ENCODE peak calls at places on chromosomes 16 and 17, in four cellular contexts. T is body of pancreas, H is right cardiac atrium, K is neural progenitor cell. S is an unnamed sample.

GRCh38 chr16:31461921-31462804 is 2.9 kb downstream of the ARMC5 start:
- DNase-seq in T (no peak), H (no peak), K (no peak), S (no peak)

GRCh38 chr16:6690741-6691140 is 641.9 kb upstream of the RBFOX1 start:
- DNase-seq in T (no peak), H (no peak), K (no peak), S (no peak)

GRCh38 chr16:80974649-80975376 is 31.9 kb downstream of the CMC2 start:
- DNase-seq in T (no peak), H (no peak), K (peak; percentile 18), S (peak; percentile 24)

GRCh38 chr16:78065344-78065743 is 34.1 kb upstream of the WWOX start:
- DNase-seq in T (no peak), H (no peak), K (no peak), S (no peak)

GRCh38 chr16:25210758-25211157 is 6.0 kb upstream of the AQP8 start:
- DNase-seq in T (no peak), H (no peak), K (no peak), S (no peak)

GRCh38 chr16:533391-534088 is 6.0 kb downstream of the CAPN15 start:
- DNase-seq in T (peak; percentile 86), H (no peak), K (peak; percentile 65), S (no peak)

GRCh38 chr17:6894206-6894528 is 62.6 kb upstream of the TEKT1 start:
- DNase-seq in T (no peak), H (no peak), K (peak; percentile 68), S (peak; percentile 4)

GRCh38 chr17:63697341-63698286 is 2.3 kb downstream of the LIMD2 start:
- DNase-seq in T (peak; percentile 76), H (peak; percentile 51), K (peak; percentile 28), S (peak; percentile 91)

GRCh38 chr17:80095038-80095843 is 6.1 kb upstream of the GAA start:
- DNase-seq in T (no peak), H (no peak), K (no peak), S (no peak)

GRCh38 chr16:83330251-83330650 is 477.5 kb upstream of the HSBP1 start:
- DNase-seq in T (no peak), H (no peak), K (no peak), S (no peak)

GRCh38 chr17:46817151-46817900 is 1.2 kb downstream of the WNT3 start:
- DNase-seq in T (no peak), H (no peak), K (peak; percentile 39), S (no peak)

GRCh38 chr17:46818929-46819859 is 702 bp upstream of the WNT3 start:
- DNase-seq in T (no peak), H (no peak), K (peak; percentile 84), S (no peak)

GRCh38 chr17:46819906-46820351 is 1.4 kb upstream of the WNT3 start:
- DNase-seq in T (no peak), H (no peak), K (peak; percentile 56), S (no peak)

GRCh38 chr17:46817901-46818209 is 637 bp downstream of the WNT3 start:
- DNase-seq in T (no peak), H (no peak), K (no peak), S (no peak)

GRCh38 chr17:46818319-46818928 is at the start of gene WNT3:
- DNase-seq in T (no peak), H (no peak), K (peak; percentile 82), S (peak; percentile 63)
- H3K4me1 ChIP-seq in T (peaks cover 13% of the 10 kb centered on the region), H (no peaks in the 10 kb centered on the region), K (peaks cover 33% of the 10 kb centered on the region), S (peaks cover 24% of the 10 kb centered on the region)

DNA sequence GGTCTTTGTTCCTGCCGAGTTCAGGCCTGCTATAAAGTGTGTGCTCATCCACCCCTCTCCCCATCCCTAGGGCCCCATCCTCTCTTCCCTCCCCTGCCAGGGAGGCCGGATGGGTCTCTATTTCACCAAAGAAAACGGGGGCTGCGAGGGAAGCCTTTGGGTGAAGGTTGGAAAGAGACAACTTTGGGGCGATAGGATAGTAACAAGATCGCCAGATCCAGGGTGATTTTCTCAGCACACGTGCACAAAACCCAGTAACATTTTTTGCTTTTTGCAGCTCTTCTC is 7.0 kb downstream of the CCR7 start:
- DNase-seq in T (no peak), H (no peak), K (no peak), S (no peak)
- H3K4me1 ChIP-seq in T (peaks cover 14% of the 10 kb centered on the region), H (peaks cover 33% of the 10 kb centered on the region), K (peaks cover 16% of the 10 kb centered on the region), S (peaks cover 46% of the 10 kb centered on the region)

DNA sequence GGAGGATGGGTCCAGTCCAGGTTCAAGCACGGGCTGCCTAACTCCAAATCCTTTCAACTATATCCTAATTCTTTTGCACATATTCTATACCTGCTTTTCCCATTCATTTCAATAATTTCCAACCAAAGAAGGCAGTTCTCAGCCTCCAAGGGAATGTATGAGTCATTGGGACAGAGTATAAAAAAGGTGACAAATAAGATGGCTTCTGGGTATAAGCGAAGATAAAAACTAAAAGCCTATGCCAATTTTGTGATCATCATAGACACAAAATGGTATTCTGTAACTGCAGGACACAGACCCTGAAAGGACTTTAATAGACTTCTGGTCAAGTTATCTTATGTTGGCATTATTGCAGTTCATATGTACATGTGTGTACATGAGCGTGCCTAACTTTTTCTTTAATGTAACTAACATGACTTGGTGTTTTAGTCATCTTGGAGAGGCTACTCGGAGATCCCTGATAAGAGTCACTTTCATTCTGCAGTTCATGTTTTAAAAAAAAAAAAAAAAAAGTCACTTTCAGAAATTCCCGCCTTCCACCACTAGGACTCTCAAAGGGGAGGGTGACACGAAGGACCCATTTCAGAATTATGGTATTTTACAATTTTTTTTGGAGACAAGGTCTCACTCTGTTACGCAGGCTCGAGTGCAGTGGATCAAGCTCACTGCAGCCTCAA is 17.3 kb downstream of the COG1 start:
- DNase-seq in T (no peak), H (no peak), K (no peak), S (no peak)
- H3K4me1 ChIP-seq in T (peaks cover 3% of the 10 kb centered on the region), H (no peaks in the 10 kb centered on the region), K (no peaks in the 10 kb centered on the region), S (no peaks in the 10 kb centered on the region)

GRCh38 chr16:21991621-21992020 is 9.3 kb downstream of the PDZD9 start:
- DNase-seq in T (no peak), H (no peak), K (no peak), S (no peak)

GRCh38 chr16:21994856-21995465 is 6.0 kb downstream of the PDZD9 start:
- DNase-seq in T (no peak), H (no peak), K (no peak), S (no peak)

GRCh38 chr16:21997693-21998480 is 3.0 kb downstream of the PDZD9 start:
- DNase-seq in T (no peak), H (no peak), K (no peak), S (no peak)

GRCh38 chr16:22001591-22001990 is 675 bp upstream of the PDZD9 start:
- DNase-seq in T (no peak), H (no peak), K (no peak), S (no peak)

GRCh38 chr16:21996923-21997692 is 3.8 kb downstream of the PDZD9 start:
- DNase-seq in T (no peak), H (no peak), K (no peak), S (no peak)
- H3K4me1 ChIP-seq in T (peaks cover 7% of the 10 kb centered on the region), H (peaks cover 3% of the 10 kb centered on the region), K (no peaks in the 10 kb centered on the region), S (peaks cover 6% of the 10 kb centered on the region)

GRCh38 chr17:48622857-48623256 is 3.3 kb downstream of the HOXB9 start:
- DNase-seq in T (no peak), H (no peak), K (no peak), S (no peak)
- H3K4me1 ChIP-seq in T (peaks cover 27% of the 10 kb centered on the region), H (peaks cover 3% of the 10 kb centered on the region), K (peaks cover 9% of the 10 kb centered on the region), S (no peaks in the 10 kb centered on the region)

GRCh38 chr17:47896672-47897490 is 845 bp downstream of the SP2 start:
- DNase-seq in T (no peak), H (no peak), K (no peak), S (peak; percentile 6)

GRCh38 chr17:47897561-47897960 is 1.5 kb downstream of the SP2 start:
- DNase-seq in T (no peak), H (no peak), K (no peak), S (no peak)

GRCh38 chr17:47899643-47900042 is 3.6 kb downstream of the SP2 start:
- DNase-seq in T (no peak), H (no peak), K (no peak), S (no peak)

GRCh38 chr17:47895856-47896671 is at the start of gene SP2:
- DNase-seq in T (peak; percentile 100), H (peak; percentile 98), K (peak; percentile 99), S (peak; percentile 100)

GRCh38 chr17:47898246-47898645 is 2.2 kb downstream of the SP2 start:
- DNase-seq in T (no peak), H (no peak), K (no peak), S (no peak)
- H3K4me1 ChIP-seq in T (peaks cover 17% of the 10 kb centered on the region), H (peaks cover 17% of the 10 kb centered on the region), K (peaks cover 24% of the 10 kb centered on the region), S (peaks cover 29% of the 10 kb centered on the region)

GRCh38 chr17:3768341-3768740 is 32.6 kb downstream of the ITGAE start:
- DNase-seq in T (no peak), H (no peak), K (no peak), S (no peak)

GRCh38 chr17:3766783-3767182 is 34.2 kb downstream of the ITGAE start:
- DNase-seq in T (no peak), H (no peak), K (no peak), S (no peak)

GRCh38 chr17:3768786-3769185 is 32.2 kb downstream of the ITGAE start:
- DNase-seq in T (no peak), H (no peak), K (no peak), S (no peak)

GRCh38 chr17:3763777-3764170 is 37.2 kb downstream of the ITGAE start:
- DNase-seq in T (no peak), H (no peak), K (no peak), S (no peak)

GRCh38 chr17:3765981-3766380 is 35.0 kb downstream of the ITGAE start:
- DNase-seq in T (no peak), H (no peak), K (no peak), S (no peak)
- H3K4me1 ChIP-seq in T (no peaks in the 10 kb centered on the region), H (no peaks in the 10 kb centered on the region), K (no peaks in the 10 kb centered on the region), S (peaks cover 9% of the 10 kb centered on the region)

DNA sequence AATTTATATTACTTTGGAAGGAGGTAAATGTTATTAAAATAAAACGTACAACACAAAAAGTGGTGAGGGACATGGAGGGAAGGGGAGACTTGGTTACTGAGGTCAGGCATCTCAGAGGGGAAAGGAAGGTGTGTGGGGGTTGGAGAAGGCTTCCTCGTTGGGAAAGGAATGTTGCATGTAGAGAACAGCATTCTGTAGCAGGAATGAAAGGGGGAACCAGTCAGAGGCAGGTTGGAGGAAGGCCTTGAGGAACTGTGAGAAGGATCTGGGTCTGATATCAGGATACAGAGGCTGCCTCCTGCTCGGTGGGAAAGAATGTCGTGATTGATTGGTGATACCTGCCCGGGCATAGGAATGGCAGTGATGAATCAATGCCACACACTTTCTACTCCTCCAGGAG is 103.3 kb upstream of the ZFHX3 start:
- DNase-seq in T (no peak), H (no peak), K (peak; percentile 13), S (no peak)
- H3K4me1 ChIP-seq in T (no peaks in the 10 kb centered on the region), H (no peaks in the 10 kb centered on the region), K (peaks cover 31% of the 10 kb centered on the region), S (no peaks in the 10 kb centered on the region)

GRCh38 chr17:82871776-82872561 is 32.1 kb upstream of the ZNF750 start:
- DNase-seq in T (no peak), H (no peak), K (no peak), S (no peak)

GRCh38 chr17:82869536-82869935 is 29.7 kb upstream of the ZNF750 start:
- DNase-seq in T (no peak), H (no peak), K (no peak), S (peak; percentile 50)

GRCh38 chr17:82871056-82871775 is 31.4 kb upstream of the ZNF750 start:
- DNase-seq in T (no peak), H (no peak), K (no peak), S (peak; percentile 99)

GRCh38 chr17:82870091-82870491 is 30.3 kb upstream of the ZNF750 start:
- DNase-seq in T (no peak), H (no peak), K (no peak), S (no peak)

GRCh38 chr17:82870541-82870940 is 30.7 kb upstream of the ZNF750 start:
- DNase-seq in T (no peak), H (no peak), K (no peak), S (no peak)
- H3K4me1 ChIP-seq in T (no peaks in the 10 kb centered on the region), H (no peaks in the 10 kb centered on the region), K (peaks cover 17% of the 10 kb centered on the region), S (peaks cover 83% of the 10 kb centered on the region)

S was measured in OCI-LY7.